ENCODE peak calls at places on chromosomes 1 and 21, in ten cellular contexts. One of them, this sample, is unnamed.

GRCh38 chr1:34590211-34590623 is 164.6 kb upstream of the GJB5 start:
- DNase-seq in colonic mucosa: no peak
- DNase-seq in adrenal gland: no peak
- DNase-seq in spleen: no peak
- DNase-seq in CD8-positive, alpha-beta memory T cell: no peak
- DNase-seq in A549: peak
- DNase-seq in fibroblast of lung: peak
- DNase-seq in cardiac muscle cell: no peak
- DNase-seq in tibial nerve: no peak
- DNase-seq in psoas muscle: no peak
- DNase-seq in this sample: no peak

GRCh38 chr1:99004270-99005141 is at the start of gene PLPPR5:
- DNase-seq in cardiac muscle cell: peak
- DNase-seq in tibial nerve: no peak
- DNase-seq in CD8-positive, alpha-beta memory T cell: peak
- DNase-seq in spleen: peak
- DNase-seq in A549: no peak
- DNase-seq in fibroblast of lung: peak
- DNase-seq in colonic mucosa: no peak
- DNase-seq in psoas muscle: peak
- DNase-seq in adrenal gland: peak
- DNase-seq in this sample: no peak

GRCh38 chr1:201108614-201109013 is 3.6 kb downstream of the CACNA1S start:
- DNase-seq in spleen: no peak
- DNase-seq in A549: no peak
- DNase-seq in fibroblast of lung: no peak
- DNase-seq in cardiac muscle cell: no peak
- DNase-seq in adrenal gland: no peak
- DNase-seq in CD8-positive, alpha-beta memory T cell: peak
- DNase-seq in tibial nerve: no peak
- DNase-seq in psoas muscle: no peak
- DNase-seq in colonic mucosa: no peak
- DNase-seq in this sample: no peak

GRCh38 chr1:81978945-81979344 is 178.2 kb downstream of the ADGRL2 start:
- DNase-seq in cardiac muscle cell: no peak
- DNase-seq in spleen: no peak
- DNase-seq in fibroblast of lung: peak
- DNase-seq in A549: no peak
- DNase-seq in adrenal gland: no peak
- DNase-seq in colonic mucosa: no peak
- DNase-seq in psoas muscle: no peak
- DNase-seq in tibial nerve: no peak
- DNase-seq in CD8-positive, alpha-beta memory T cell: no peak
- DNase-seq in this sample: no peak

GRCh38 chr1:64696879-64697278 is 48.0 kb upstream of the RAVER2 start:
- DNase-seq in spleen: no peak
- DNase-seq in cardiac muscle cell: no peak
- DNase-seq in colonic mucosa: no peak
- DNase-seq in psoas muscle: no peak
- DNase-seq in A549: no peak
- DNase-seq in CD8-positive, alpha-beta memory T cell: no peak
- DNase-seq in tibial nerve: no peak
- DNase-seq in fibroblast of lung: no peak
- DNase-seq in adrenal gland: no peak
- DNase-seq in this sample: no peak

GRCh38 chr1:204294371-204294770 is 65.4 kb downstream of the PLEKHA6 start:
- DNase-seq in adrenal gland: no peak
- DNase-seq in colonic mucosa: no peak
- DNase-seq in spleen: no peak
- DNase-seq in cardiac muscle cell: no peak
- DNase-seq in A549: peak
- DNase-seq in fibroblast of lung: peak
- DNase-seq in tibial nerve: peak
- DNase-seq in CD8-positive, alpha-beta memory T cell: no peak
- DNase-seq in psoas muscle: peak
- DNase-seq in this sample: peak

GRCh38 chr1:7339014-7339413 is 432.1 kb upstream of the VAMP3 start:
- DNase-seq in CD8-positive, alpha-beta memory T cell: no peak
- DNase-seq in psoas muscle: no peak
- DNase-seq in adrenal gland: no peak
- DNase-seq in A549: no peak
- DNase-seq in tibial nerve: no peak
- DNase-seq in colonic mucosa: no peak
- DNase-seq in fibroblast of lung: no peak
- DNase-seq in cardiac muscle cell: no peak
- DNase-seq in spleen: no peak
- DNase-seq in this sample: no peak

GRCh38 chr1:230345139-230345885 is 80.8 kb downstream of the PGBD5 start:
- DNase-seq in colonic mucosa: no peak
- DNase-seq in adrenal gland: no peak
- DNase-seq in A549: no peak
- DNase-seq in tibial nerve: no peak
- DNase-seq in psoas muscle: no peak
- DNase-seq in spleen: no peak
- DNase-seq in fibroblast of lung: no peak
- DNase-seq in cardiac muscle cell: no peak
- DNase-seq in CD8-positive, alpha-beta memory T cell: no peak
- DNase-seq in this sample: no peak

GRCh38 chr21:36584980-36585940 is 105.3 kb upstream of the CLDN14 start:
- DNase-seq in CD8-positive, alpha-beta memory T cell: no peak
- DNase-seq in fibroblast of lung: no peak
- DNase-seq in spleen: no peak
- DNase-seq in psoas muscle: no peak
- DNase-seq in A549: peak
- DNase-seq in colonic mucosa: no peak
- DNase-seq in adrenal gland: no peak
- DNase-seq in tibial nerve: no peak
- DNase-seq in cardiac muscle cell: no peak
- DNase-seq in this sample: no peak

GRCh38 chr1:52190500-52191252 is 48.8 kb downstream of the ZFYVE9 start:
- DNase-seq in colonic mucosa: no peak
- DNase-seq in fibroblast of lung: peak
- DNase-seq in A549: no peak
- DNase-seq in tibial nerve: no peak
- DNase-seq in psoas muscle: no peak
- DNase-seq in adrenal gland: no peak
- DNase-seq in cardiac muscle cell: no peak
- DNase-seq in spleen: no peak
- DNase-seq in CD8-positive, alpha-beta memory T cell: no peak
- DNase-seq in this sample: no peak

GRCh38 chr1:188425687-188426086 is 1596.9 kb downstream of the PLA2G4A start:
- DNase-seq in cardiac muscle cell: no peak
- DNase-seq in colonic mucosa: no peak
- DNase-seq in CD8-positive, alpha-beta memory T cell: no peak
- DNase-seq in A549: no peak
- DNase-seq in psoas muscle: no peak
- DNase-seq in fibroblast of lung: peak
- DNase-seq in adrenal gland: no peak
- DNase-seq in tibial nerve: no peak
- DNase-seq in spleen: no peak
- DNase-seq in this sample: no peak

GRCh38 chr1:188420177-188420576 is 1591.4 kb downstream of the PLA2G4A start:
- DNase-seq in CD8-positive, alpha-beta memory T cell: no peak
- DNase-seq in adrenal gland: no peak
- DNase-seq in cardiac muscle cell: no peak
- DNase-seq in colonic mucosa: no peak
- DNase-seq in spleen: no peak
- DNase-seq in A549: no peak
- DNase-seq in psoas muscle: no peak
- DNase-seq in tibial nerve: no peak
- DNase-seq in fibroblast of lung: no peak
- DNase-seq in this sample: no peak

GRCh38 chr1:188423088-188423487 is 1594.3 kb downstream of the PLA2G4A start:
- DNase-seq in fibroblast of lung: no peak
- DNase-seq in tibial nerve: no peak
- DNase-seq in CD8-positive, alpha-beta memory T cell: no peak
- DNase-seq in psoas muscle: no peak
- DNase-seq in spleen: no peak
- DNase-seq in A549: no peak
- DNase-seq in cardiac muscle cell: no peak
- DNase-seq in adrenal gland: no peak
- DNase-seq in colonic mucosa: no peak
- DNase-seq in this sample: no peak
- H3K4me3 ChIP-seq in fibroblast of lung: no peak
- H3K4me3 ChIP-seq in tibial nerve: no peak
- H3K4me3 ChIP-seq in CD8-positive, alpha-beta memory T cell: no peak
- H3K4me3 ChIP-seq in psoas muscle: no peak
- H3K4me3 ChIP-seq in spleen: no peak
- H3K4me3 ChIP-seq in A549: no peak
- H3K4me3 ChIP-seq in cardiac muscle cell: no peak
- H3K4me3 ChIP-seq in adrenal gland: no peak
- H3K4me3 ChIP-seq in colonic mucosa: no peak
- H3K4me3 ChIP-seq in this sample: no peak

GRCh38 chr1:1892079-1892762 is 1.3 kb upstream of the GNB1 start:
- DNase-seq in A549: no peak
- DNase-seq in fibroblast of lung: no peak
- DNase-seq in CD8-positive, alpha-beta memory T cell: peak
- DNase-seq in spleen: peak
- DNase-seq in adrenal gland: peak
- DNase-seq in psoas muscle: no peak
- DNase-seq in tibial nerve: no peak
- DNase-seq in colonic mucosa: no peak
- DNase-seq in cardiac muscle cell: no peak
- DNase-seq in this sample: no peak

GRCh38 chr1:1894354-1895049 is 3.6 kb upstream of the GNB1 start:
- DNase-seq in spleen: peak
- DNase-seq in A549: no peak
- DNase-seq in CD8-positive, alpha-beta memory T cell: peak
- DNase-seq in colonic mucosa: peak
- DNase-seq in tibial nerve: no peak
- DNase-seq in fibroblast of lung: no peak
- DNase-seq in cardiac muscle cell: no peak
- DNase-seq in adrenal gland: peak
- DNase-seq in psoas muscle: no peak
- DNase-seq in this sample: no peak

GRCh38 chr1:1893997-1894353 is 3.1 kb upstream of the GNB1 start:
- DNase-seq in cardiac muscle cell: no peak
- DNase-seq in CD8-positive, alpha-beta memory T cell: no peak
- DNase-seq in fibroblast of lung: no peak
- DNase-seq in colonic mucosa: no peak
- DNase-seq in tibial nerve: no peak
- DNase-seq in psoas muscle: no peak
- DNase-seq in adrenal gland: no peak
- DNase-seq in A549: no peak
- DNase-seq in spleen: peak
- DNase-seq in this sample: no peak

GRCh38 chr1:1892763-1893120 is 1.9 kb upstream of the GNB1 start:
- DNase-seq in tibial nerve: no peak
- DNase-seq in psoas muscle: no peak
- DNase-seq in colonic mucosa: no peak
- DNase-seq in cardiac muscle cell: no peak
- DNase-seq in CD8-positive, alpha-beta memory T cell: no peak
- DNase-seq in fibroblast of lung: no peak
- DNase-seq in spleen: peak
- DNase-seq in adrenal gland: no peak
- DNase-seq in A549: no peak
- DNase-seq in this sample: no peak

DNA sequence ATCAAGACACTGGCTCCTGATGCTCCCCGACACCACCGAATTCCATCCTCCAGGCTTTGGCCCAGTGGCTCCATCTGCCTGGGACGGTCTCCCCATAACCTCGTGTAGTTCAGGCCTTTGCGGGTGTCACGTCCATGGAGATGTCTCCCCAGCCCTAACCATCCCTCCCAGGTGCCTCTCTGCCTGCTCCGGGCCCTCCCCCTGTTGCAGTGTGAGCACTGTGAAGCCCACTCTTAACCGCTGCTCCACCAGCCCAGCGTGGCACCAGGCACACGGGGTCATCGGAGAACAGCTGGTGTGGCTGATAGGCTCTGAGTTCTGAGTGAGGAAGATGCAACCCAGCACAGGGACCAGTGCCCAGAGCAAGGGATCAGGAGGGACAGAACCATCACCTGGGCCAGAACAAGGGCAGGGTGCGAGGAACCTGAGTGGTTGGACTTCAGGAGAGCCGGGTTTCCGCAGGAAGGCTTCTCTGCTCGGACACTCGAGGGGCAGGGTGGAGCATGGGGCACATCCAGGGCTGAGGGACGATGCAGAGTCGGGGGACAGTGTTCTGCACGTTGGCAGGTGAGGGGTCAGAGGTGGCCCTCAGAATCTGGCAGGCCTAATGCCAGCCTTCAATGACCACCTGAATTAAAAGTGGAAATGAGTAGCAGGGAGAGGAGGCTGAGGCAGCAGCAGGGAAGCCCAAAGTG is 2.6 kb upstream of the GNB1 start:
- DNase-seq in cardiac muscle cell: no peak
- DNase-seq in colonic mucosa: no peak
- DNase-seq in adrenal gland: no peak
- DNase-seq in spleen: peak
- DNase-seq in psoas muscle: no peak
- DNase-seq in CD8-positive, alpha-beta memory T cell: no peak
- DNase-seq in A549: no peak
- DNase-seq in fibroblast of lung: no peak
- DNase-seq in tibial nerve: no peak
- DNase-seq in this sample: no peak
- H3K27ac ChIP-seq in cardiac muscle cell: no peak
- H3K27ac ChIP-seq in colonic mucosa: peak
- H3K27ac ChIP-seq in adrenal gland: no peak
- H3K27ac ChIP-seq in spleen: no peak
- H3K27ac ChIP-seq in psoas muscle: no peak
- H3K27ac ChIP-seq in CD8-positive, alpha-beta memory T cell: no peak
- H3K27ac ChIP-seq in A549: no peak
- H3K27ac ChIP-seq in fibroblast of lung: no peak
- H3K27ac ChIP-seq in tibial nerve: no peak
- H3K27ac ChIP-seq in this sample: no peak

DNA sequence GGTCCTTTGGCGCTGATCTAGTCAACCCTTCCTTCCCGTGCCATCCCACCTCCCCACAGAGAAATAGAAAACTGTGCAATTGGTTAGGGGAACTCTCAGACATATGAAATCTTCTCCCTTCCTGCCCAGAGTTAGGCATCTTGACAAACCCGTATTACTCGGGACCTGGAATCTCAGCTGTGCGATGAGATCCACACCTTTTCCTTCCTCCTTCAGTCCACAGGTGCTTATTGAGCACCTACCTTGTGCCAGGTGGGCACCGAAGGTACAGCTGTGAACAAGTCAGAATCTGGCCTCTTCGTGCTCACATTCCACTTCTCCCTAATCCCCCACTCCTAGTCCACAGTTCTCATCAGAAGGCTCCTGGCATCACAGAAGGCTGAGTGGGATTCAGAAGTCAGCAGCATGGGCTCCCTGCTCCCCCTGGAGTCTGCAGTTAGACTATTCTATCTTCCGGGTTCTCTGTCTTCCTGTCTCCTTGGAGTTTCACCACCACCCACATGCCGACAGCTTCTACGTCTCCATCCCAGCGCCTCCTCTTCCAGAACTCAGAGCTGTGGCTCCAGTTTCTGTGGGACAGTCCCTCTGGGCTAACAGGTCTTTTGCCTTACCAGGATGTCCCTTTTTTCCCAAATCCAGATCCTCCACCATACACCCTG is 23.0 kb downstream of the KNCN start:
- DNase-seq in psoas muscle: no peak
- DNase-seq in tibial nerve: no peak
- DNase-seq in colonic mucosa: no peak
- DNase-seq in adrenal gland: no peak
- DNase-seq in fibroblast of lung: no peak
- DNase-seq in cardiac muscle cell: peak
- DNase-seq in A549: no peak
- DNase-seq in CD8-positive, alpha-beta memory T cell: no peak
- DNase-seq in spleen: no peak
- DNase-seq in this sample: peak
- H3K4me3 ChIP-seq in psoas muscle: no peak
- H3K4me3 ChIP-seq in tibial nerve: no peak
- H3K4me3 ChIP-seq in colonic mucosa: no peak
- H3K4me3 ChIP-seq in adrenal gland: no peak
- H3K4me3 ChIP-seq in fibroblast of lung: no peak
- H3K4me3 ChIP-seq in cardiac muscle cell: no peak
- H3K4me3 ChIP-seq in A549: no peak
- H3K4me3 ChIP-seq in CD8-positive, alpha-beta memory T cell: no peak
- H3K4me3 ChIP-seq in spleen: no peak
- H3K4me3 ChIP-seq in this sample: no peak

GRCh38 chr1:2237773-2238172 is 9.7 kb downstream of the SKI start:
- DNase-seq in tibial nerve: no peak
- DNase-seq in psoas muscle: peak
- DNase-seq in spleen: peak
- DNase-seq in adrenal gland: no peak
- DNase-seq in colonic mucosa: no peak
- DNase-seq in A549: peak
- DNase-seq in cardiac muscle cell: no peak
- DNase-seq in fibroblast of lung: no peak
- DNase-seq in CD8-positive, alpha-beta memory T cell: peak
- DNase-seq in this sample: no peak
- H3K27ac ChIP-seq in tibial nerve: peak
- H3K27ac ChIP-seq in psoas muscle: no peak
- H3K27ac ChIP-seq in spleen: peak
- H3K27ac ChIP-seq in adrenal gland: no peak
- H3K27ac ChIP-seq in colonic mucosa: no peak
- H3K27ac ChIP-seq in A549: peak
- H3K27ac ChIP-seq in cardiac muscle cell: no peak
- H3K27ac ChIP-seq in fibroblast of lung: peak
- H3K27ac ChIP-seq in CD8-positive, alpha-beta memory T cell: no peak
- H3K27ac ChIP-seq in this sample: no peak